ENCODE peak calls at places on chromosomes 6 and 20, in six cellular contexts. One of them, this sample, is unnamed.

GRCh38 chr20:3847419-3847940 is 846 bp downstream of the MAVS start:
- DNase-seq in mesenchymal stem cell: no peak
- DNase-seq in H1: no peak
- DNase-seq in neuronal stem cell: no peak
- DNase-seq in H9: no peak
- DNase-seq in trophoblast cell: no peak
- DNase-seq in this sample: no peak

GRCh38 chr20:39452583-39453193 is 490.5 kb downstream of the DHX35 start:
- DNase-seq in mesenchymal stem cell: no peak
- DNase-seq in H1: no peak
- DNase-seq in neuronal stem cell: no peak
- DNase-seq in H9: no peak
- DNase-seq in trophoblast cell: no peak
- DNase-seq in this sample: no peak

GRCh38 chr6:15305496-15305895 is 59.6 kb downstream of the JARID2 start:
- DNase-seq in mesenchymal stem cell: no peak
- DNase-seq in H1: no peak
- DNase-seq in neuronal stem cell: no peak
- DNase-seq in H9: no peak
- DNase-seq in trophoblast cell: no peak
- DNase-seq in this sample: no peak

GRCh38 chr20:10370091-10370887 is 63.7 kb downstream of the MKKS start:
- DNase-seq in mesenchymal stem cell: no peak
- DNase-seq in H1: no peak
- DNase-seq in neuronal stem cell: no peak
- DNase-seq in H9: no peak
- DNase-seq in trophoblast cell: no peak
- DNase-seq in this sample: peak

GRCh38 chr6:54987906-54988305 is 141.3 kb downstream of the FAM83B start:
- DNase-seq in mesenchymal stem cell: no peak
- DNase-seq in H1: no peak
- DNase-seq in neuronal stem cell: no peak
- DNase-seq in H9: no peak
- DNase-seq in trophoblast cell: no peak
- DNase-seq in this sample: no peak

GRCh38 chr20:45322952-45323383 is 14.9 kb upstream of the MATN4 start:
- DNase-seq in mesenchymal stem cell: peak
- DNase-seq in H1: no peak
- DNase-seq in neuronal stem cell: no peak
- DNase-seq in H9: no peak
- DNase-seq in trophoblast cell: peak
- DNase-seq in this sample: peak

GRCh38 chr20:856361-856775 is 22.9 kb downstream of the FAM110A start:
- DNase-seq in mesenchymal stem cell: no peak
- DNase-seq in H1: no peak
- DNase-seq in neuronal stem cell: no peak
- DNase-seq in H9: no peak
- DNase-seq in trophoblast cell: peak
- DNase-seq in this sample: peak

GRCh38 chr6:151284431-151285060 is 44.8 kb downstream of the AKAP12 start:
- DNase-seq in mesenchymal stem cell: no peak
- DNase-seq in H1: no peak
- DNase-seq in neuronal stem cell: no peak
- DNase-seq in H9: no peak
- DNase-seq in trophoblast cell: no peak
- DNase-seq in this sample: no peak

GRCh38 chr6:139115980-139116758 is 18.7 kb upstream of the HECA start:
- DNase-seq in mesenchymal stem cell: no peak
- DNase-seq in H1: no peak
- DNase-seq in neuronal stem cell: no peak
- DNase-seq in H9: no peak
- DNase-seq in trophoblast cell: no peak
- DNase-seq in this sample: no peak

GRCh38 chr6:119349341-119350201 is at the start of gene MAN1A1:
- DNase-seq in mesenchymal stem cell: peak
- DNase-seq in H1: peak
- DNase-seq in neuronal stem cell: peak
- DNase-seq in H9: peak
- DNase-seq in trophoblast cell: peak
- DNase-seq in this sample: peak

GRCh38 chr6:32622545-32623401 is 14.4 kb upstream of the HLA-DQA1 start:
- DNase-seq in mesenchymal stem cell: peak
- DNase-seq in H1: peak
- DNase-seq in neuronal stem cell: peak
- DNase-seq in H9: peak
- DNase-seq in trophoblast cell: no peak
- DNase-seq in this sample: peak

GRCh38 chr6:33851959-33852358 is 48.2 kb upstream of the MLN start:
- DNase-seq in mesenchymal stem cell: peak
- DNase-seq in H1: peak
- DNase-seq in neuronal stem cell: peak
- DNase-seq in H9: peak
- DNase-seq in trophoblast cell: no peak
- DNase-seq in this sample: no peak

GRCh38 chr6:5030596-5031136 is 26.8 kb upstream of the RPP40 start:
- DNase-seq in mesenchymal stem cell: peak
- DNase-seq in H1: peak
- DNase-seq in neuronal stem cell: peak
- DNase-seq in H9: peak
- DNase-seq in trophoblast cell: peak
- DNase-seq in this sample: peak

GRCh38 chr20:11193241-11193640 is 519.4 kb upstream of the JAG1 start:
- DNase-seq in mesenchymal stem cell: peak
- DNase-seq in H1: no peak
- DNase-seq in neuronal stem cell: no peak
- DNase-seq in H9: no peak
- DNase-seq in trophoblast cell: no peak
- DNase-seq in this sample: peak

GRCh38 chr6:158002951-158003853 is 21.5 kb downstream of the SYNJ2 start:
- DNase-seq in mesenchymal stem cell: peak
- DNase-seq in H1: no peak
- DNase-seq in neuronal stem cell: no peak
- DNase-seq in H9: no peak
- DNase-seq in trophoblast cell: peak
- DNase-seq in this sample: peak

GRCh38 chr20:50844430-50845100 is 49.7 kb downstream of the BCAS4 start:
- DNase-seq in mesenchymal stem cell: peak
- DNase-seq in H1: no peak
- DNase-seq in neuronal stem cell: no peak
- DNase-seq in H9: no peak
- DNase-seq in trophoblast cell: no peak
- DNase-seq in this sample: peak

GRCh38 chr6:49541210-49541724 is 9.2 kb upstream of the C6orf141 start:
- DNase-seq in mesenchymal stem cell: peak
- DNase-seq in H1: no peak
- DNase-seq in neuronal stem cell: no peak
- DNase-seq in H9: no peak
- DNase-seq in trophoblast cell: peak
- DNase-seq in this sample: peak

GRCh38 chr20:19683168-19683567 is 74.9 kb upstream of the RIN2 start:
- DNase-seq in mesenchymal stem cell: no peak
- DNase-seq in H1: no peak
- DNase-seq in neuronal stem cell: no peak
- DNase-seq in H9: no peak
- DNase-seq in trophoblast cell: no peak
- DNase-seq in this sample: no peak

GRCh38 chr20:18287915-18288747 is at the start of gene ZNF133:
- DNase-seq in mesenchymal stem cell: peak
- DNase-seq in H1: peak
- DNase-seq in neuronal stem cell: peak
- DNase-seq in H9: peak
- DNase-seq in trophoblast cell: peak
- DNase-seq in this sample: peak

DNA sequence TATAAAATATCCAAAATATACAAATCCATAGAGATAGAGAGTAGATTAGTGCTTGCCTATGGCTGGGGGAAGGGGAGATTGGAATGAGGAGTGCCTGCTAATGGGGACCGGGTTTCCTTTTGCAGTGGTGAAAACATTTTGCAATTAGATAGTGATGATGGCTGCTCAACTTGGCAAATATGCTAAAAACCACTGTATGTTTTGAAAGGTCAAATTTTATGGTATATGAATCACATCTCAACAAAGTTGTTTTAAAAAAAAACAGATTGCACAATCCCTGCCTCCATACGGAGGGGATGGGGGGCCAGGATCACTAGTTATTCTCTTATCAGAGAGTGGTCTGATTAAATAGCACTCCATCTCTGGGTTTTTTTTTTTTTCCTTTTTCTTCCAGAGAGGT is 76.9 kb upstream of the RIPOR2 start:
- DNase-seq in mesenchymal stem cell: peak
- DNase-seq in H1: no peak
- DNase-seq in neuronal stem cell: no peak
- DNase-seq in H9: no peak
- DNase-seq in trophoblast cell: peak
- DNase-seq in this sample: peak
- H3K14ac ChIP-seq in mesenchymal stem cell: no peak
- H3K14ac ChIP-seq in H1: no peak
- H3K14ac ChIP-seq in neuronal stem cell: no peak
- H3K14ac ChIP-seq in H9: no peak
- H3K14ac ChIP-seq in trophoblast cell: no peak
- H3K14ac ChIP-seq in this sample: no peak

GRCh38 chr20:13231031-13231752 is 10.1 kb downstream of the ISM1 start:
- DNase-seq in mesenchymal stem cell: no peak
- DNase-seq in H1: no peak
- DNase-seq in neuronal stem cell: no peak
- DNase-seq in H9: no peak
- DNase-seq in trophoblast cell: peak
- DNase-seq in this sample: peak
- H3K14ac ChIP-seq in mesenchymal stem cell: no peak
- H3K14ac ChIP-seq in H1: no peak
- H3K14ac ChIP-seq in neuronal stem cell: no peak
- H3K14ac ChIP-seq in H9: no peak
- H3K14ac ChIP-seq in trophoblast cell: no peak
- H3K14ac ChIP-seq in this sample: no peak

DNA sequence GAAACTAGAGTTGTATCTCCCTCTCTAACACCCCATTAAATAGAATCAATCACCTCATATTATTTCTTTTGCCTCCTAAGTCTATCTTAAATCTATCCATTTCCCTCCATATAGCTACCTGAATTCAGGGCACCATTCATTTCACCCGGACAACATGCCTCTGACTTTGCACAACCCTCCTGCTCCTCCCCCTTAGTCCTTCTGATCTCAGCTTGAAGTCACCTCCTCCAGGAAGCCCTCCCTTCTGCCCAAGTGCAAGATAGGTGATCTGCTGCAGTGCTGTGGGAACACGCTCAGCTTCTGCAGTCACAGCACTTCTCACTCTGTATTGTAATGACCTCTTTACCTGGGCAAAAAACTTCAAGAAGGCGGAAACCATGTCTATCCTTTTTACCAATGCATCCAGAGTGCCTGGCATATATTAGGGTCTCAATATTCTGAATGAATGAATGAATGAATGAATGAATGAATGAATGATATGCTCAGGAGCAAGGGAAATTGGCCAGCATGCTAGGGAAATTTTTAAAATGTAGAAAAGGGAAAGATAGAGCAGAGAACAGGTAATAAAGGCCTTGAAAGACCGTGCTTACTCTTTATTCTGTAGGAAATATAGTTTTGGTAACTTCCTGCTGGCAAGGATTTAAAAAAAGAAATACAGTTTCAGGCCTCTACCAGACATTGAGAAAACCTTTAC is 41.7 kb downstream of the MBOAT1 start:
- DNase-seq in mesenchymal stem cell: no peak
- DNase-seq in H1: no peak
- DNase-seq in neuronal stem cell: no peak
- DNase-seq in H9: no peak
- DNase-seq in trophoblast cell: no peak
- DNase-seq in this sample: no peak
- H3K14ac ChIP-seq in mesenchymal stem cell: no peak
- H3K14ac ChIP-seq in H1: no peak
- H3K14ac ChIP-seq in neuronal stem cell: no peak
- H3K14ac ChIP-seq in H9: no peak
- H3K14ac ChIP-seq in trophoblast cell: no peak
- H3K14ac ChIP-seq in this sample: no peak

DNA sequence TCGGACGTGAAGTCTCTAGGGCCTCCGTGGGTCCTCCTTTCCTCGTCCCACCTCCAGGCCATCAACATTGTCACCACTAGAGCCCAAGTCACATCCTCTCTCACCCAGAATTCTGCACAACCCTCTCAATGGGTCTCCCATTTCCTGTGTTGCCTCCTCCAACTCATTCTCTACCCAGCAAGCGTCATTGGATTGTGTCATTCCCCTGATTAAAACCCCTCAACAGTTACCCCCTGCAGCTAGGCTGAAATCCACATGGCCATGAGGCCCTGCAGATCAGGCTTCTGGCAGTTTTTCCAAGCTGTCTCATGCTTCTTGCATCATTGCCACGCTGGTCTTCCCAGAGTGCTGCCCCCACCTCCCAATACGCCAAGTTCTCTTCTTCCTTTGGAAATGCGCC is 12.9 kb upstream of the FAM210B start:
- DNase-seq in mesenchymal stem cell: no peak
- DNase-seq in H1: no peak
- DNase-seq in neuronal stem cell: no peak
- DNase-seq in H9: no peak
- DNase-seq in trophoblast cell: no peak
- DNase-seq in this sample: no peak
- H3K14ac ChIP-seq in mesenchymal stem cell: no peak
- H3K14ac ChIP-seq in H1: no peak
- H3K14ac ChIP-seq in neuronal stem cell: no peak
- H3K14ac ChIP-seq in H9: no peak
- H3K14ac ChIP-seq in trophoblast cell: no peak
- H3K14ac ChIP-seq in this sample: no peak